ENCODE peak calls at places on chromosomes 7 and 10, in nine cellular contexts. One of them, this sample, is unnamed.

GRCh38 chr7:76340617-76341131 is 18.1 kb downstream of the YWHAG start:
- DNase-seq in Right ventricle myocardium superior: no peak
- DNase-seq in GM04503: no peak
- DNase-seq in GM23248: peak
- DNase-seq in epithelial cell of proximal tubule: no peak
- DNase-seq in effector CD8-positive, alpha-beta T cell: no peak
- DNase-seq in NCI-H1092: no peak
- DNase-seq in stimulated activated naive B cell treated with anti-CD40 and anti-IgM and Interleukin-4, amounts not matched to agents 10 μg/mL and 1 μg/mL and 100 μg/mL, for 72 hours: no peak
- DNase-seq in WTC11: no peak
- DNase-seq in this sample: no peak

GRCh38 chr7:45869426-45869825 is 3.5 kb downstream of the CCDC201 start:
- DNase-seq in GM04503: no peak
- DNase-seq in Right ventricle myocardium superior: no peak
- DNase-seq in stimulated activated naive B cell treated with anti-CD40 and anti-IgM and Interleukin-4, amounts not matched to agents 10 μg/mL and 1 μg/mL and 100 μg/mL, for 72 hours: no peak
- DNase-seq in GM23248: no peak
- DNase-seq in epithelial cell of proximal tubule: no peak
- DNase-seq in NCI-H1092: no peak
- DNase-seq in WTC11: no peak
- DNase-seq in effector CD8-positive, alpha-beta T cell: no peak
- DNase-seq in this sample: no peak

GRCh38 chr7:117126631-117127030 is 173.3 kb downstream of the ST7 start:
- DNase-seq in GM23248: no peak
- DNase-seq in Right ventricle myocardium superior: no peak
- DNase-seq in WTC11: no peak
- DNase-seq in epithelial cell of proximal tubule: no peak
- DNase-seq in GM04503: no peak
- DNase-seq in effector CD8-positive, alpha-beta T cell: no peak
- DNase-seq in stimulated activated naive B cell treated with anti-CD40 and anti-IgM and Interleukin-4, amounts not matched to agents 10 μg/mL and 1 μg/mL and 100 μg/mL, for 72 hours: no peak
- DNase-seq in NCI-H1092: no peak
- DNase-seq in this sample: no peak

GRCh38 chr10:115355162-115355760 is 262.1 kb downstream of the ATRNL1 start:
- DNase-seq in stimulated activated naive B cell treated with anti-CD40 and anti-IgM and Interleukin-4, amounts not matched to agents 10 μg/mL and 1 μg/mL and 100 μg/mL, for 72 hours: peak
- DNase-seq in Right ventricle myocardium superior: no peak
- DNase-seq in epithelial cell of proximal tubule: peak
- DNase-seq in GM23248: peak
- DNase-seq in GM04503: peak
- DNase-seq in NCI-H1092: peak
- DNase-seq in effector CD8-positive, alpha-beta T cell: no peak
- DNase-seq in WTC11: peak
- DNase-seq in this sample: peak

GRCh38 chr7:36640682-36641081 is 83.6 kb downstream of the AOAH start:
- DNase-seq in WTC11: no peak
- DNase-seq in effector CD8-positive, alpha-beta T cell: no peak
- DNase-seq in GM04503: no peak
- DNase-seq in stimulated activated naive B cell treated with anti-CD40 and anti-IgM and Interleukin-4, amounts not matched to agents 10 μg/mL and 1 μg/mL and 100 μg/mL, for 72 hours: no peak
- DNase-seq in GM23248: no peak
- DNase-seq in Right ventricle myocardium superior: no peak
- DNase-seq in epithelial cell of proximal tubule: no peak
- DNase-seq in NCI-H1092: no peak
- DNase-seq in this sample: no peak

GRCh38 chr10:128322950-128323349 is 196.7 kb upstream of the MKI67 start:
- DNase-seq in NCI-H1092: no peak
- DNase-seq in stimulated activated naive B cell treated with anti-CD40 and anti-IgM and Interleukin-4, amounts not matched to agents 10 μg/mL and 1 μg/mL and 100 μg/mL, for 72 hours: no peak
- DNase-seq in GM04503: no peak
- DNase-seq in WTC11: no peak
- DNase-seq in Right ventricle myocardium superior: no peak
- DNase-seq in epithelial cell of proximal tubule: no peak
- DNase-seq in effector CD8-positive, alpha-beta T cell: no peak
- DNase-seq in GM23248: no peak
- DNase-seq in this sample: no peak

GRCh38 chr7:66211429-66211828 is 6.3 kb downstream of the TPST1 start:
- DNase-seq in WTC11: no peak
- DNase-seq in GM23248: peak
- DNase-seq in Right ventricle myocardium superior: no peak
- DNase-seq in stimulated activated naive B cell treated with anti-CD40 and anti-IgM and Interleukin-4, amounts not matched to agents 10 μg/mL and 1 μg/mL and 100 μg/mL, for 72 hours: no peak
- DNase-seq in epithelial cell of proximal tubule: no peak
- DNase-seq in NCI-H1092: no peak
- DNase-seq in GM04503: no peak
- DNase-seq in effector CD8-positive, alpha-beta T cell: no peak
- DNase-seq in this sample: no peak

GRCh38 chr7:33716581-33717477 is 188.5 kb upstream of the BMPER start:
- DNase-seq in NCI-H1092: no peak
- DNase-seq in stimulated activated naive B cell treated with anti-CD40 and anti-IgM and Interleukin-4, amounts not matched to agents 10 μg/mL and 1 μg/mL and 100 μg/mL, for 72 hours: no peak
- DNase-seq in WTC11: no peak
- DNase-seq in Right ventricle myocardium superior: no peak
- DNase-seq in epithelial cell of proximal tubule: no peak
- DNase-seq in effector CD8-positive, alpha-beta T cell: no peak
- DNase-seq in GM04503: no peak
- DNase-seq in GM23248: peak
- DNase-seq in this sample: no peak

GRCh38 chr10:116162851-116163250 is 110.2 kb downstream of the GFRA1 start:
- DNase-seq in GM23248: no peak
- DNase-seq in epithelial cell of proximal tubule: no peak
- DNase-seq in Right ventricle myocardium superior: no peak
- DNase-seq in stimulated activated naive B cell treated with anti-CD40 and anti-IgM and Interleukin-4, amounts not matched to agents 10 μg/mL and 1 μg/mL and 100 μg/mL, for 72 hours: no peak
- DNase-seq in effector CD8-positive, alpha-beta T cell: no peak
- DNase-seq in GM04503: no peak
- DNase-seq in WTC11: no peak
- DNase-seq in NCI-H1092: no peak
- DNase-seq in this sample: no peak

GRCh38 chr10:121715076-121715475 is 116.8 kb upstream of the FGFR2 start:
- DNase-seq in NCI-H1092: no peak
- DNase-seq in WTC11: no peak
- DNase-seq in Right ventricle myocardium superior: no peak
- DNase-seq in stimulated activated naive B cell treated with anti-CD40 and anti-IgM and Interleukin-4, amounts not matched to agents 10 μg/mL and 1 μg/mL and 100 μg/mL, for 72 hours: no peak
- DNase-seq in epithelial cell of proximal tubule: no peak
- DNase-seq in GM04503: no peak
- DNase-seq in effector CD8-positive, alpha-beta T cell: no peak
- DNase-seq in GM23248: no peak
- DNase-seq in this sample: no peak

GRCh38 chr7:42262907-42263466 is 26.0 kb upstream of the GLI3 start:
- DNase-seq in Right ventricle myocardium superior: peak
- DNase-seq in epithelial cell of proximal tubule: no peak
- DNase-seq in NCI-H1092: no peak
- DNase-seq in GM04503: peak
- DNase-seq in effector CD8-positive, alpha-beta T cell: no peak
- DNase-seq in stimulated activated naive B cell treated with anti-CD40 and anti-IgM and Interleukin-4, amounts not matched to agents 10 μg/mL and 1 μg/mL and 100 μg/mL, for 72 hours: no peak
- DNase-seq in GM23248: peak
- DNase-seq in WTC11: no peak
- DNase-seq in this sample: no peak

GRCh38 chr7:6651866-6652445 is 14.8 kb downstream of the ZNF316 start:
- DNase-seq in effector CD8-positive, alpha-beta T cell: no peak
- DNase-seq in GM23248: no peak
- DNase-seq in WTC11: peak
- DNase-seq in GM04503: no peak
- DNase-seq in epithelial cell of proximal tubule: no peak
- DNase-seq in NCI-H1092: no peak
- DNase-seq in stimulated activated naive B cell treated with anti-CD40 and anti-IgM and Interleukin-4, amounts not matched to agents 10 μg/mL and 1 μg/mL and 100 μg/mL, for 72 hours: no peak
- DNase-seq in Right ventricle myocardium superior: peak
- DNase-seq in this sample: no peak

GRCh38 chr7:41979834-41980307 is 257.1 kb downstream of the GLI3 start:
- DNase-seq in GM23248: peak
- DNase-seq in Right ventricle myocardium superior: no peak
- DNase-seq in effector CD8-positive, alpha-beta T cell: no peak
- DNase-seq in epithelial cell of proximal tubule: no peak
- DNase-seq in WTC11: peak
- DNase-seq in stimulated activated naive B cell treated with anti-CD40 and anti-IgM and Interleukin-4, amounts not matched to agents 10 μg/mL and 1 μg/mL and 100 μg/mL, for 72 hours: no peak
- DNase-seq in GM04503: no peak
- DNase-seq in NCI-H1092: no peak
- DNase-seq in this sample: no peak

GRCh38 chr7:139340037-139340807 is 915 bp upstream of the FMC1 start:
- DNase-seq in GM04503: peak
- DNase-seq in effector CD8-positive, alpha-beta T cell: peak
- DNase-seq in epithelial cell of proximal tubule: peak
- DNase-seq in NCI-H1092: peak
- DNase-seq in Right ventricle myocardium superior: peak
- DNase-seq in stimulated activated naive B cell treated with anti-CD40 and anti-IgM and Interleukin-4, amounts not matched to agents 10 μg/mL and 1 μg/mL and 100 μg/mL, for 72 hours: peak
- DNase-seq in WTC11: peak
- DNase-seq in GM23248: peak
- DNase-seq in this sample: peak